ENCODE peak calls at places on chromosomes 3 and 15, in ten cellular contexts. Y is kidney epithelial cell, Z is HTR-8/SVneo, S is left ventricle myocardium inferior, Q is A549, X is natural killer cell, G is GM13977, T is left cardiac atrium, M is RPMI8226, P is H7. V is an unnamed sample.

GRCh38 chr3:105606052-105606451 is 239.3 kb downstream of the ALCAM start:
- DNase-seq in P (no peak), Q (no peak), Z (no peak), M (no peak), X (no peak), Y (no peak), G (no peak), T (no peak), S (no peak), V (peak)

GRCh38 chr3:44942202-44942921 is 33.6 kb downstream of the ZDHHC3 start:
- DNase-seq in X (no peak), G (no peak), T (no peak), Q (peak), Z (no peak), P (no peak), S (no peak), M (no peak), Y (no peak), V (peak)

GRCh38 chr3:69936266-69936665 is 63.3 kb upstream of the SAMMSON start:
- DNase-seq in G (no peak), T (no peak), Z (no peak), S (no peak), P (no peak), X (no peak), Y (no peak), M (no peak), Q (no peak), V (no peak)

GRCh38 chr3:108124337-108125150 is 33.7 kb upstream of the CD47 start:
- DNase-seq in S (no peak), P (no peak), T (no peak), M (peak), Y (no peak), Q (no peak), G (peak), Z (no peak), X (peak), V (no peak)

GRCh38 chr3:3618624-3619023 is 180.6 kb upstream of the LRRN1 start:
- DNase-seq in G (no peak), T (no peak), Y (no peak), S (no peak), X (no peak), P (no peak), Z (no peak), Q (no peak), M (no peak), V (no peak)

GRCh38 chr15:29935296-29936020 is 113.2 kb upstream of the TJP1 start:
- DNase-seq in Q (peak), G (no peak), X (no peak), S (no peak), T (no peak), P (peak), Z (no peak), Y (no peak), M (no peak), V (no peak)

GRCh38 chr3:123695152-123695551 is 110.3 kb upstream of the HACD2 start:
- DNase-seq in P (no peak), Z (no peak), X (no peak), Q (no peak), S (no peak), M (no peak), T (no peak), Y (no peak), G (no peak), V (no peak)

GRCh38 chr15:91223902-91224301 is 123.8 kb downstream of the SV2B start:
- DNase-seq in S (no peak), X (no peak), G (no peak), Y (no peak), Z (no peak), P (no peak), T (no peak), M (peak), Q (no peak), V (no peak)

GRCh38 chr3:133488785-133489367 is 84.6 kb upstream of the CDV3 start:
- DNase-seq in Y (no peak), M (no peak), G (no peak), X (no peak), P (no peak), Q (no peak), T (no peak), Z (peak), S (no peak), V (no peak)

GRCh38 chr3:8473029-8473428 is 28.6 kb upstream of the LMCD1 start:
- DNase-seq in S (no peak), X (no peak), Z (no peak), P (no peak), G (no peak), M (no peak), Q (no peak), Y (no peak), T (no peak), V (no peak)

GRCh38 chr15:100948430-100948762 is 29.2 kb downstream of the LRRK1 start:
- DNase-seq in P (no peak), X (no peak), Y (no peak), Q (no peak), T (no peak), S (no peak), M (no peak), Z (no peak), G (no peak), V (no peak)

GRCh38 chr3:5021571-5022092 is 42.4 kb downstream of the BHLHE40 start:
- DNase-seq in Y (peak), X (no peak), M (no peak), S (no peak), G (no peak), Q (peak), P (no peak), Z (no peak), T (no peak), V (peak)

GRCh38 chr3:178684881-178685590 is 148.8 kb downstream of the KCNMB2 start:
- DNase-seq in X (no peak), Q (no peak), Z (no peak), T (no peak), Y (no peak), S (no peak), G (no peak), P (peak), M (peak), V (no peak)

GRCh38 chr3:31539275-31539674 is 6.5 kb downstream of the STT3B start:
- DNase-seq in G (no peak), Z (no peak), P (no peak), T (no peak), Y (no peak), Q (no peak), X (no peak), M (no peak), S (no peak), V (no peak)

GRCh38 chr3:5731100-5731499 is 543.6 kb downstream of the EDEM1 start:
- DNase-seq in X (no peak), Y (no peak), T (no peak), P (peak), Q (peak), Z (no peak), G (peak), M (no peak), S (no peak), V (no peak)

GRCh38 chr3:173465112-173465511 is 67.6 kb downstream of the NLGN1 start:
- DNase-seq in M (no peak), P (no peak), X (no peak), S (no peak), T (no peak), Y (peak), Q (no peak), G (no peak), Z (no peak), V (peak)

GRCh38 chr3:52247455-52248164 is 2.1 kb downstream of the PPM1M start:
- DNase-seq in T (no peak), P (peak), Y (no peak), Q (no peak), X (peak), G (peak), M (no peak), S (no peak), Z (no peak), V (no peak)

GRCh38 chr3:23161896-23162570 is 41.1 kb upstream of the UBE2E2 start:
- DNase-seq in X (no peak), Q (no peak), T (no peak), P (no peak), Z (no peak), G (peak), M (peak), S (no peak), Y (no peak), V (no peak)

GRCh38 chr15:31405200-31405929 is 78.7 kb downstream of the KLF13 start:
- DNase-seq in Y (no peak), X (no peak), S (no peak), G (no peak), Z (no peak), T (no peak), M (peak), P (no peak), Q (peak), V (no peak)

GRCh38 chr15:45732544-45733130 is 97.8 kb downstream of the SQOR start:
- DNase-seq in Q (no peak), X (no peak), P (no peak), Z (no peak), M (peak), Y (no peak), S (peak), T (peak), G (no peak), V (peak)

GRCh38 chr15:41256577-41257038 is 25.5 kb downstream of the CHP1 start:
- DNase-seq in Y (no peak), Z (no peak), X (no peak), P (no peak), S (no peak), T (no peak), G (no peak), M (no peak), Q (peak), V (no peak)

GRCh38 chr3:188673509-188674239 is 498.1 kb upstream of the TPRG1 start:
- DNase-seq in P (no peak), G (no peak), M (no peak), X (no peak), S (no peak), Y (peak), T (no peak), Q (peak), Z (peak), V (no peak)

GRCh38 chr15:89389841-89390603 is 55.4 kb upstream of the POLG start:
- DNase-seq in Y (no peak), M (no peak), S (no peak), Z (no peak), Q (no peak), P (peak), G (no peak), X (no peak), T (no peak), V (no peak)

GRCh38 chr15:89472785-89473256 is 23.6 kb downstream of the RHCG start:
- DNase-seq in T (no peak), Q (peak), Y (no peak), X (no peak), M (peak), Z (peak), P (peak), S (peak), G (peak), V (peak)

GRCh38 chr3:43298292-43298691 is 12.0 kb downstream of the SNRK start:
- DNase-seq in T (no peak), M (no peak), Z (no peak), Q (no peak), P (no peak), G (no peak), S (no peak), X (no peak), Y (no peak), V (no peak)

GRCh38 chr3:134464693-134465385 is 20.9 kb downstream of the ANAPC13 start:
- DNase-seq in X (no peak), G (no peak), M (no peak), Y (no peak), T (no peak), Q (no peak), P (no peak), S (no peak), Z (no peak), V (no peak)

GRCh38 chr3:175346573-175347356 is 487.6 kb downstream of the NAALADL2 start:
- DNase-seq in S (peak), P (no peak), T (peak), X (no peak), Z (peak), Q (no peak), Y (peak), M (peak), G (no peak), V (peak)

GRCh38 chr3:152474585-152474984 is 205.9 kb downstream of the MBNL1 start:
- DNase-seq in Z (peak), Y (peak), P (peak), Q (peak), X (no peak), G (peak), T (no peak), M (peak), S (no peak), V (peak)

GRCh38 chr3:118526758-118527526 is 507.7 kb downstream of the IGSF11 start:
- DNase-seq in Z (no peak), G (peak), P (no peak), Q (no peak), T (no peak), M (no peak), X (no peak), Y (no peak), S (no peak), V (no peak)

GRCh38 chr15:62087671-62088360 is 21.0 kb downstream of the C2CD4A start:
- DNase-seq in Z (no peak), P (no peak), X (no peak), T (no peak), S (no peak), M (no peak), Y (no peak), Q (peak), G (no peak), V (no peak)

GRCh38 chr15:37394402-37395099 is 294.2 kb upstream of the MEIS2 start:
- DNase-seq in S (no peak), Z (no peak), T (no peak), G (no peak), Y (no peak), P (no peak), X (no peak), M (no peak), Q (no peak), V (no peak)

GRCh38 chr3:170980399-170980798 is 46.1 kb downstream of the SLC2A2 start:
- DNase-seq in T (no peak), S (no peak), X (no peak), Y (no peak), Z (no peak), G (no peak), Q (no peak), P (no peak), M (no peak), V (no peak)

GRCh38 chr15:29452881-29453731 is 183.5 kb upstream of the NSMCE3 start:
- DNase-seq in Z (no peak), G (no peak), T (no peak), Q (no peak), S (no peak), M (no peak), X (no peak), P (peak), Y (no peak), V (no peak)

GRCh38 chr15:96273317-96274086 is 57.0 kb upstream of the NR2F2 start:
- DNase-seq in P (no peak), Y (peak), S (no peak), T (no peak), Q (peak), X (no peak), G (peak), M (no peak), Z (peak), V (peak)

GRCh38 chr15:50736823-50737222 is 28.7 kb downstream of the SPPL2A start:
- DNase-seq in Q (no peak), Z (no peak), T (no peak), S (no peak), X (no peak), Y (no peak), G (no peak), M (no peak), P (no peak), V (no peak)

GRCh38 chr3:186869253-186870235 is 27.0 kb downstream of the ADIPOQ start:
- DNase-seq in M (no peak), Y (no peak), T (no peak), G (no peak), P (no peak), S (no peak), Q (no peak), Z (no peak), X (no peak), V (no peak)

GRCh38 chr15:99562238-99562637 is 3.5 kb upstream of the MEF2A start:
- DNase-seq in G (no peak), X (no peak), Z (no peak), P (no peak), M (no peak), T (no peak), Q (no peak), S (no peak), Y (no peak), V (no peak)

V was measured in retinal pigment epithelial cell.